ENCODE peak calls at places on chromosomes 7 and 10, in nine cellular contexts. F is AML-193, L is RWPE1, Z is Kasumi-1, U is left ventricle myocardium inferior, H is activated T-cell treated with anti-CD3 and anti-CD28 coated beads for 24 hours, E is RWPE2, J is AG10803, K is mammary epithelial cell. G is an unnamed sample.

GRCh38 chr7:156402255-156402654 is 238.3 kb upstream of the RNF32 start:
- DNase-seq in F (no peak), L (no peak), Z (no peak), U (no peak), H (no peak), E (no peak), J (no peak), K (no peak), G (no peak)

GRCh38 chr10:17181751-17182150 is 19.7 kb downstream of the TRDMT1 start:
- DNase-seq in F (no peak), L (no peak), Z (no peak), U (no peak), H (no peak), E (no peak), J (no peak), K (no peak), G (no peak)

GRCh38 chr7:121960678-121961461 is 87.9 kb downstream of the PTPRZ1 start:
- DNase-seq in F (no peak), L (peak), Z (no peak), U (no peak), H (no peak), E (peak), J (peak), K (peak), G (no peak)

GRCh38 chr7:309586-310228 is 19.7 kb downstream of the FOXL3 start:
- DNase-seq in F (no peak), L (no peak), Z (no peak), U (no peak), H (no peak), E (peak), J (no peak), K (no peak), G (no peak)

GRCh38 chr10:110407301-110408170 is 90.2 kb upstream of the DUSP5 start:
- DNase-seq in F (no peak), L (no peak), Z (no peak), U (no peak), H (no peak), E (no peak), J (no peak), K (no peak), G (no peak)

GRCh38 chr7:50739744-50740455 is 42.8 kb downstream of the GRB10 start:
- DNase-seq in F (no peak), L (no peak), Z (no peak), U (no peak), H (peak), E (no peak), J (peak), K (no peak), G (no peak)

GRCh38 chr7:46003161-46003560 is 82.1 kb upstream of the IGFBP3 start:
- DNase-seq in F (no peak), L (no peak), Z (no peak), U (no peak), H (no peak), E (no peak), J (no peak), K (no peak), G (no peak)

GRCh38 chr10:45052700-45053099 is 52.0 kb downstream of the ZNF22 start:
- DNase-seq in F (no peak), L (no peak), Z (no peak), U (no peak), H (no peak), E (no peak), J (no peak), K (no peak), G (no peak)

GRCh38 chr7:4739528-4739992 is 35.9 kb upstream of the AP5Z1 start:
- DNase-seq in F (no peak), L (no peak), Z (peak), U (no peak), H (no peak), E (no peak), J (no peak), K (no peak), G (no peak)

GRCh38 chr10:95341716-95342130 is 50.9 kb upstream of the PDLIM1 start:
- DNase-seq in F (no peak), L (no peak), Z (no peak), U (no peak), H (no peak), E (no peak), J (peak), K (no peak), G (no peak)

GRCh38 chr7:117728858-117729257 is 144.4 kb downstream of the CTTNBP2 start:
- DNase-seq in F (no peak), L (no peak), Z (no peak), U (no peak), H (no peak), E (no peak), J (no peak), K (no peak), G (peak)

GRCh38 chr7:82745117-82745516 is 301.5 kb upstream of the CACNA2D1 start:
- DNase-seq in F (no peak), L (no peak), Z (no peak), U (no peak), H (no peak), E (no peak), J (peak), K (no peak), G (no peak)

GRCh38 chr7:79282882-79283602 is 170.4 kb downstream of the MAGI2 start:
- DNase-seq in F (no peak), L (peak), Z (no peak), U (no peak), H (no peak), E (no peak), J (peak), K (peak), G (no peak)

GRCh38 chr7:128381161-128381821 is 19.8 kb upstream of the PRRT4 start:
- DNase-seq in F (peak), L (peak), Z (peak), U (peak), H (no peak), E (no peak), J (no peak), K (peak), G (no peak)

GRCh38 chr10:74244097-74244685 is 93.2 kb downstream of the ADK start:
- DNase-seq in F (peak), L (no peak), Z (peak), U (no peak), H (no peak), E (no peak), J (peak), K (no peak), G (no peak)

GRCh38 chr7:8125680-8126444 is 136.1 kb downstream of the ICA1 start:
- DNase-seq in F (peak), L (no peak), Z (peak), U (no peak), H (peak), E (no peak), J (no peak), K (peak), G (no peak)

GRCh38 chr7:102814025-102814471 is 65.2 kb downstream of the FAM185A start:
- DNase-seq in F (no peak), L (peak), Z (no peak), U (no peak), H (no peak), E (no peak), J (peak), K (peak), G (no peak)

GRCh38 chr7:157445956-157446295 is 109.1 kb downstream of the DNAJB6 start:
- DNase-seq in F (no peak), L (no peak), Z (no peak), U (no peak), H (no peak), E (peak), J (no peak), K (no peak), G (no peak)

GRCh38 chr10:6579904-6580278 is at the start of gene PRKCQ:
- DNase-seq in F (no peak), L (peak), Z (peak), U (no peak), H (no peak), E (no peak), J (peak), K (no peak), G (no peak)

GRCh38 chr7:135710417-135711138 is 17.4 kb downstream of the SLC13A4 start:
- DNase-seq in F (peak), L (peak), Z (peak), U (no peak), H (no peak), E (no peak), J (no peak), K (no peak), G (no peak)